ENCODE peak calls at places on chromosomes 11 and 22, in four cellular contexts. U is CD8-positive, alpha-beta T cell; T is A549; J is mucosa of descending colon. N is an unnamed sample.

GRCh38 chr11:31487848-31488247 is 21.6 kb downstream of the IMMP1L start:
- DNase-seq in T (peak), U (no peak), J (no peak), N (peak)

GRCh38 chr11:119148855-119149370 is at the start of gene ABCG4:
- DNase-seq in J (peak), T (no peak), U (peak), N (no peak)

GRCh38 chr22:36166518-36167220 is 6.1 kb upstream of the APOL3 start:
- DNase-seq in J (no peak), T (no peak), U (no peak), N (no peak)

GRCh38 chr11:65571940-65572339 is 398 bp upstream of the FAM89B start:
- DNase-seq in T (peak), U (peak), J (no peak), N (no peak)

GRCh38 chr22:43275545-43275981 is 67.6 kb downstream of the SCUBE1 start:
- DNase-seq in T (no peak), U (no peak), J (no peak), N (no peak)

GRCh38 chr11:76617553-76618265 is 52.8 kb downstream of the LRRC32 start:
- DNase-seq in T (no peak), J (no peak), U (no peak), N (peak)

GRCh38 chr11:130775306-130776043 is 140.8 kb downstream of the SNX19 start:
- DNase-seq in T (peak), U (no peak), J (no peak), N (peak)

GRCh38 chr11:68749501-68750196 is 1.7 kb downstream of the TESMIN start:
- DNase-seq in J (no peak), U (no peak), T (no peak), N (peak)

GRCh38 chr11:109432105-109432504 is 10.1 kb downstream of the C11orf87 start:
- DNase-seq in U (no peak), J (no peak), T (no peak), N (no peak)

GRCh38 chr22:46043816-46044717 is 67.1 kb upstream of the WNT7B start:
- DNase-seq in U (no peak), J (peak), T (no peak), N (no peak)

GRCh38 chr22:38223289-38223960 is 21.6 kb downstream of the MAFF start:
- DNase-seq in T (no peak), J (no peak), U (no peak), N (no peak)

GRCh38 chr22:38221407-38221806 is 19.6 kb downstream of the MAFF start:
- DNase-seq in J (no peak), T (no peak), U (no peak), N (no peak)

GRCh38 chr22:38220653-38221386 is 19.0 kb downstream of the MAFF start:
- DNase-seq in U (no peak), J (no peak), T (no peak), N (no peak)

GRCh38 chr22:38221908-38222796 is 20.4 kb downstream of the MAFF start:
- DNase-seq in T (no peak), U (no peak), J (no peak), N (no peak)

GRCh38 chr22:38222797-38223119 is 21.0 kb downstream of the MAFF start:
- DNase-seq in J (peak), T (no peak), U (no peak), N (no peak)
- H3K4me3 ChIP-seq in J (no peak), T (no peak), U (no peak), N (no peak)

GRCh38 chr11:126436209-126436608 is 80.7 kb downstream of the ST3GAL4 start:
- DNase-seq in U (no peak), J (no peak), T (no peak), N (no peak)
- TF ChIP-seq CTCF in U (no peak), J (no peak), T (no peak), N (no peak)

GRCh38 chr11:33529461-33529860 is 171.2 kb downstream of the C11orf91 start:
- DNase-seq in T (no peak), J (no peak), U (no peak), N (peak)
- H3K4me3 ChIP-seq in T (no peak), J (no peak), U (no peak), N (no peak)

GRCh38 chr11:88292156-88292844 is 45.2 kb downstream of the CTSC start:
- DNase-seq in J (peak), U (no peak), T (peak), N (peak)
- TF ChIP-seq CTCF in J (no peak), U (no peak), T (no peak), N (no peak)

N was measured in foreskin fibroblast.